ENCODE peak calls at places on chromosome 5, in seven cellular contexts. H is SK-N-SH, P is HCT116, J is GM12878, D is H1, B is HepG2, Z is K562. K is an unnamed sample.
A peak's percentile ranks its signal among the peaks of the same experiment; 100 is the strongest.

GRCh38 chr5:149493316-149493715 is 57.9 kb downstream of the CSNK1A1 start:
- DNase-seq in H (no peak), P (no peak), J (no peak), D (no peak), B (no peak), Z (no peak), K (no peak)

GRCh38 chr5:2746642-2747041 is 4.8 kb downstream of the IRX2 start:
- DNase-seq in H (no peak), P (no peak), J (no peak), D (no peak), B (no peak), Z (no peak), K (no peak)

GRCh38 chr5:150559701-150560100 is 51.8 kb downstream of the NDST1 start:
- DNase-seq in H (no peak), P (no peak), J (no peak), D (no peak), B (no peak), Z (no peak), K (no peak)

GRCh38 chr5:174056064-174056842 is 10.7 kb downstream of the NSG2 start:
- DNase-seq in H (no peak), P (no peak), J (no peak), D (no peak), B (no peak), Z (no peak), K (no peak)

GRCh38 chr5:124536333-124536732 is 210.1 kb downstream of the ZNF608 start:
- DNase-seq in H (no peak), P (no peak), J (no peak), D (no peak), B (peak; percentile 9), Z (no peak), K (peak; percentile 91)

GRCh38 chr5:41834506-41834905 is 35.7 kb downstream of the OXCT1 start:
- DNase-seq in H (no peak), P (no peak), J (no peak), D (no peak), B (no peak), Z (no peak), K (no peak)

GRCh38 chr5:91146905-91147600 is 236.1 kb downstream of the ARRDC3 start:
- DNase-seq in H (no peak), P (no peak), J (no peak), D (no peak), B (no peak), Z (no peak), K (no peak)

GRCh38 chr5:158609328-158609727 is 490.4 kb downstream of the EBF1 start:
- DNase-seq in H (no peak), P (no peak), J (no peak), D (no peak), B (no peak), Z (no peak), K (no peak)

GRCh38 chr5:157594237-157594636 is 18.7 kb upstream of the ADAM19 start:
- DNase-seq in H (no peak), P (no peak), J (no peak), D (no peak), B (no peak), Z (no peak), K (no peak)

GRCh38 chr5:14917719-14918118 is 46.1 kb upstream of the ANKH start:
- DNase-seq in H (peak; percentile 44), P (no peak), J (no peak), D (no peak), B (no peak), Z (no peak), K (no peak)

GRCh38 chr5:50667079-50667652 is 729 bp downstream of the PARP8 start:
- DNase-seq in H (peak; percentile 80), P (no peak), J (no peak), D (no peak), B (no peak), Z (no peak), K (peak; percentile 4)

GRCh38 chr5:96816430-96816939 is 8.7 kb upstream of the ERAP1 start:
- DNase-seq in H (no peak), P (no peak), J (peak; percentile 90), D (no peak), B (no peak), Z (no peak), K (no peak)

GRCh38 chr5:101424530-101425175 is 521.6 kb upstream of the ST8SIA4 start:
- DNase-seq in H (no peak), P (peak; percentile 10), J (no peak), D (no peak), B (no peak), Z (no peak), K (peak; percentile 50)

GRCh38 chr5:58631895-58632294 is 49.0 kb downstream of the RAB3C start:
- DNase-seq in H (no peak), P (no peak), J (no peak), D (no peak), B (no peak), Z (no peak), K (no peak)

GRCh38 chr5:161895510-161895909 is 47.6 kb downstream of the GABRA1 start:
- DNase-seq in H (no peak), P (no peak), J (no peak), D (no peak), B (no peak), Z (no peak), K (no peak)

GRCh38 chr5:91135475-91136248 is 247.5 kb downstream of the ARRDC3 start:
- DNase-seq in H (no peak), P (no peak), J (no peak), D (no peak), B (no peak), Z (no peak), K (no peak)

GRCh38 chr5:149618581-149619248 is 37.4 kb downstream of the ARHGEF37 start:
- DNase-seq in H (peak; percentile 78), P (peak; percentile 47), J (peak; percentile 62), D (no peak), B (peak; percentile 53), Z (peak; percentile 79), K (peak; percentile 70)

GRCh38 chr5:142000709-142001484 is 11.9 kb downstream of the GNPDA1 start:
- DNase-seq in H (no peak), P (no peak), J (no peak), D (no peak), B (peak; percentile 7), Z (peak; percentile 21), K (peak; percentile 42)

GRCh38 chr5:96741911-96742310 is 65.8 kb downstream of the ERAP1 start:
- DNase-seq in H (no peak), P (no peak), J (no peak), D (no peak), B (no peak), Z (peak; percentile 41), K (no peak)

GRCh38 chr5:137600721-137601360 is 101.7 kb upstream of the SPOCK1 start:
- DNase-seq in H (peak; percentile 45), P (no peak), J (no peak), D (no peak), B (no peak), Z (no peak), K (no peak)
- TF ChIP-seq POLR2AphosphoS5 in H (no peak), P (no peak), J (no peak), D (no peak), B (no peak), Z (no peak), K (no peak)

DNA sequence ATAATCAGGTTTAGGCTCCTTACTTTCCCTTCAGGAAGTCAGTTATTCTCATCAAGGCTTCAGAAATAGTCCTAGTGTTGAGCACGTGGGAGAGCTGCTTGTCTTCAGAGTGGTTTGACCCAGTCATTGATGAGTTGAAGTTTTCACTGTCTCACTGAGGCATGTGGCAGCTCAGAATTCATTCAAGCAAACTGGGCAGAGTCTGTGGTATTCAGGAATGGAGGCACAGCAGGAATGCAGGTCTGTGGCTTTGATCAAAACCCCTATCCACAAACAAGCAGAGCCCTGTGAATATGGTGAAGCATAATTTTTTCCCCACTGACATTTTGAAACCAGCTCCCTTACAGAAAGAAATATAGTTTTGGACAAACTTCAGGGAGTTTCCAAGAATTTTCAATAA is 207.3 kb downstream of the CD180 start:
- DNase-seq in H (no peak), P (no peak), J (no peak), D (no peak), B (peak; percentile 45), Z (no peak), K (no peak)
- TF ChIP-seq CTCF in H (no peak), P (no peak), J (no peak), D (no peak), B (no peak), Z (no peak), K (no peak)

GRCh38 chr5:144205141-144205551 is 34.5 kb downstream of the KCTD16 start:
- DNase-seq in H (peak; percentile 65), P (no peak), J (no peak), D (no peak), B (no peak), Z (no peak), K (peak; percentile 46)

GRCh38 chr5:144203750-144204596 is 33.3 kb downstream of the KCTD16 start:
- DNase-seq in H (peak; percentile 34), P (peak; percentile 57), J (no peak), D (no peak), B (peak; percentile 42), Z (peak; percentile 36), K (peak; percentile 81)

GRCh38 chr5:144209421-144209820 is 38.7 kb downstream of the KCTD16 start:
- DNase-seq in H (no peak), P (no peak), J (no peak), D (no peak), B (no peak), Z (no peak), K (no peak)

GRCh38 chr5:144207875-144208444 is 37.3 kb downstream of the KCTD16 start:
- DNase-seq in H (no peak), P (no peak), J (no peak), D (no peak), B (no peak), Z (no peak), K (no peak)

GRCh38 chr5:144206136-144206535 is 35.5 kb downstream of the KCTD16 start:
- DNase-seq in H (no peak), P (no peak), J (no peak), D (no peak), B (no peak), Z (no peak), K (no peak)
- H3K9ac ChIP-seq in H (no peak overlapping the region), P (no peak overlapping the region), J (no peak overlapping the region), D (no peak overlapping the region), B (no peak overlapping the region), Z (no peak overlapping the region), K (no peak overlapping the region)

GRCh38 chr5:171847026-171847425 is 61.4 kb downstream of the SMIM23 start:
- DNase-seq in H (no peak), P (no peak), J (no peak), D (no peak), B (no peak), Z (no peak), K (no peak)

GRCh38 chr5:171848911-171849520 is 63.4 kb downstream of the SMIM23 start:
- DNase-seq in H (no peak), P (no peak), J (no peak), D (no peak), B (no peak), Z (no peak), K (no peak)

GRCh38 chr5:171848006-171848405 is 62.4 kb downstream of the SMIM23 start:
- DNase-seq in H (peak; percentile 62), P (no peak), J (no peak), D (no peak), B (no peak), Z (no peak), K (no peak)

GRCh38 chr5:171849585-171850353 is 64.2 kb downstream of the SMIM23 start:
- DNase-seq in H (no peak), P (no peak), J (no peak), D (no peak), B (no peak), Z (no peak), K (no peak)

DNA sequence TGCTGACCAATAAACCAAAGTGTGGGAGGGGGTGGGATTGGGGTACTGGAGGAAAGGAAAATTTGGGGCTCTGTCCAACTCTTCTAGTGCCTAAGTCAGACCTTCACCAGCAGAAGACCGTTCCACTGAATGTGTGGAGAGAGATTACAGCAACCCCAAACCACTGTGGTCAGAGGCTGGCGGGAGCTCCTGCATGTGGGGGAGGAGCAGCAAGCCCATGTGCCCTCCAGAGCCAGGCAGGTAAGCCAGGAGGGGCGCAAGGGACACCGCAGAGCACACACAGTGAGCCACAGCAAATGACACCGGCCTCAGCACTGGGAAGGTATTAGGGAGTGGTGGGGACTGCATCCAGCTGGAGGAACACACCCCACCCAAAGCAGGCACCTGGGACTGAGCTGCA is 62.9 kb downstream of the SMIM23 start:
- DNase-seq in H (no peak), P (no peak), J (no peak), D (no peak), B (no peak), Z (no peak), K (no peak)
- TF ChIP-seq POLR2AphosphoS5 in H (no peak), P (no peak), J (no peak), D (no peak), B (no peak), Z (no peak), K (no peak)